ENCODE peak calls at places on chromosomes 1 and 21, in eight cellular contexts. G is nephron progenitor cell; I is transverse colon; L is cardiac muscle cell; Q is GM23338; T is C1 segment of cervical spinal cord; V is stimulated activated CD4-positive, alpha-beta T cell treated with anti-CD3 and anti-CD28 coated beads, Interleukin-4, amount 100 ng/mL, for 24 hours; J is fibroblast of lung. N is an unnamed sample.

GRCh38 chr21:33383056-33383888 is 19.9 kb upstream of the IFNGR2 start:
- DNase-seq in T (no peak), I (peak; percentile 81), Q (peak; percentile 20), L (peak; percentile 6), J (peak; percentile 83), V (peak; percentile 80), G (no peak), N (peak; percentile 79)

GRCh38 chr1:54904476-54905048 is 17.6 kb upstream of the DHCR24 start:
- DNase-seq in I (no peak), V (no peak), L (peak; percentile 15), J (peak; percentile 89), T (no peak), Q (no peak), G (no peak), N (peak; percentile 51)

GRCh38 chr1:42479621-42480020 is 16.5 kb downstream of the CCDC30 start:
- DNase-seq in L (no peak), Q (peak; percentile 89), I (no peak), V (no peak), J (peak; percentile 30), G (peak; percentile 3), T (no peak), N (peak; percentile 8)

GRCh38 chr1:9350011-9350907 is 57.6 kb downstream of the SPSB1 start:
- DNase-seq in J (peak; percentile 64), Q (no peak), G (no peak), V (no peak), T (no peak), I (no peak), L (no peak), N (peak; percentile 41)

GRCh38 chr1:66330711-66331110 is 203.2 kb upstream of the SGIP1 start:
- DNase-seq in V (no peak), G (no peak), T (no peak), I (no peak), L (no peak), J (peak; percentile 80), Q (no peak), N (peak; percentile 56)

GRCh38 chr1:153957744-153958110 is 685 bp downstream of the CRTC2 start:
- DNase-seq in J (peak; percentile 36), V (peak; percentile 49), G (no peak), Q (peak; percentile 63), I (peak; percentile 46), T (no peak), L (no peak), N (no peak)

GRCh38 chr1:2102753-2103152 is 52.5 kb downstream of the PRKCZ start:
- DNase-seq in V (no peak), L (no peak), G (no peak), J (no peak), T (no peak), Q (no peak), I (no peak), N (no peak)

GRCh38 chr1:243233908-243234307 is 21.2 kb downstream of the CEP170 start:
- DNase-seq in G (no peak), L (no peak), V (no peak), T (no peak), Q (no peak), J (peak; percentile 89), I (no peak), N (peak; percentile 64)

GRCh38 chr1:167720965-167721616 is 691 bp upstream of the MPZL1 start:
- DNase-seq in V (no peak), J (peak; percentile 63), I (peak; percentile 58), G (no peak), T (peak; percentile 19), L (peak; percentile 41), Q (no peak), N (peak; percentile 63)

GRCh38 chr1:163372576-163372975 is 50.8 kb downstream of the NUF2 start:
- DNase-seq in Q (no peak), I (no peak), J (no peak), L (no peak), G (no peak), T (no peak), V (no peak), N (no peak)

GRCh38 chr1:94383966-94384408 is 34.2 kb upstream of the ABCD3 start:
- DNase-seq in Q (no peak), T (no peak), J (peak; percentile 71), L (no peak), I (peak; percentile 30), V (no peak), G (no peak), N (peak; percentile 78)

GRCh38 chr21:43832648-43833047 is 32.4 kb upstream of the AGPAT3 start:
- DNase-seq in V (no peak), G (no peak), I (no peak), L (no peak), Q (no peak), J (no peak), T (no peak), N (no peak)

GRCh38 chr1:219460561-219461511 is 152.1 kb downstream of the ZC3H11B start:
- DNase-seq in T (no peak), G (no peak), V (no peak), L (no peak), Q (no peak), I (no peak), J (peak; percentile 27), N (no peak)

GRCh38 chr1:25031966-25032667 is 102.0 kb upstream of the RUNX3 start:
- DNase-seq in I (peak; percentile 62), T (no peak), Q (no peak), L (peak; percentile 34), G (no peak), V (peak; percentile 58), J (peak; percentile 74), N (peak; percentile 77)

GRCh38 chr1:23370270-23370743 is 671 bp upstream of the ZNF436 start:
- DNase-seq in V (no peak), I (no peak), Q (no peak), L (no peak), G (no peak), T (no peak), J (peak; percentile 63), N (no peak)

GRCh38 chr1:10911274-10912166 is 100.9 kb upstream of the TARDBP start:
- DNase-seq in I (no peak), Q (no peak), T (no peak), G (no peak), J (no peak), V (no peak), L (no peak), N (no peak)

GRCh38 chr1:214396319-214396718 is 115.4 kb downstream of the SMYD2 start:
- DNase-seq in T (no peak), J (peak; percentile 85), V (no peak), I (no peak), Q (no peak), G (no peak), L (no peak), N (no peak)

GRCh38 chr21:37087188-37087587 is 14.1 kb downstream of the TTC3 start:
- DNase-seq in L (peak; percentile 5), I (no peak), T (no peak), V (no peak), Q (peak; percentile 15), G (no peak), J (peak; percentile 71), N (peak; percentile 77)

GRCh38 chr1:19028110-19028509 is 71.6 kb upstream of the IFFO2 start:
- DNase-seq in J (no peak), G (no peak), L (no peak), T (no peak), I (no peak), Q (peak; percentile 58), V (no peak), N (no peak)

GRCh38 chr1:236907205-236907604 is 97.0 kb downstream of the MT1HL1 start:
- DNase-seq in I (no peak), V (no peak), T (no peak), J (no peak), Q (no peak), L (no peak), G (no peak), N (no peak)

GRCh38 chr1:32112800-32113375 is 5.0 kb downstream of the KPNA6 start:
- DNase-seq in G (no peak), T (no peak), V (no peak), Q (no peak), I (no peak), L (no peak), J (no peak), N (no peak)

GRCh38 chr1:242854466-242854865 is 330.0 kb upstream of the PLD5 start:
- DNase-seq in T (no peak), G (no peak), V (no peak), L (no peak), Q (no peak), J (no peak), I (no peak), N (no peak)

GRCh38 chr1:82108843-82109242 is 308.1 kb downstream of the ADGRL2 start:
- DNase-seq in J (no peak), L (no peak), T (no peak), V (no peak), I (no peak), Q (no peak), G (no peak), N (no peak)

GRCh38 chr1:8825985-8826481 is 8.6 kb upstream of the RERE start:
- DNase-seq in V (no peak), L (no peak), I (no peak), J (peak; percentile 91), Q (no peak), T (no peak), G (no peak), N (peak; percentile 59)

GRCh38 chr1:81998165-81998564 is 197.4 kb downstream of the ADGRL2 start:
- DNase-seq in I (no peak), Q (no peak), V (no peak), T (no peak), L (no peak), G (no peak), J (peak; percentile 1), N (peak; percentile 7)

GRCh38 chr21:38729745-38730401 is 75.9 kb upstream of the ETS2 start:
- DNase-seq in V (no peak), I (no peak), G (no peak), J (peak; percentile 80), L (no peak), T (no peak), Q (no peak), N (no peak)

GRCh38 chr1:154329551-154330131 is 4.3 kb downstream of the ATP8B2 start:
- DNase-seq in V (peak; percentile 51), G (no peak), T (no peak), L (no peak), Q (peak; percentile 28), I (no peak), J (no peak), N (no peak)

GRCh38 chr1:33267468-33268205 is 11.3 kb downstream of the ZNF362 start:
- DNase-seq in Q (no peak), J (no peak), L (no peak), V (no peak), G (no peak), I (no peak), T (no peak), N (no peak)

GRCh38 chr1:90246069-90246468 is 251.2 kb downstream of the ZNF326 start:
- DNase-seq in L (no peak), Q (no peak), T (no peak), G (no peak), V (no peak), I (no peak), J (no peak), N (no peak)

GRCh38 chr1:63813829-63814277 is 40.0 kb downstream of the ROR1 start:
- DNase-seq in L (no peak), I (no peak), T (no peak), Q (no peak), V (no peak), G (no peak), J (peak; percentile 80), N (peak; percentile 85)

GRCh38 chr1:161115132-161115711 is 2.6 kb downstream of the PFDN2 start:
- DNase-seq in I (no peak), T (no peak), Q (no peak), L (no peak), V (peak; percentile 46), J (peak; percentile 96), G (no peak), N (peak; percentile 92)

GRCh38 chr21:32712043-32712442 is 15.8 kb downstream of the SYNJ1 start:
- DNase-seq in V (peak; percentile 14), I (peak; percentile 20), Q (no peak), G (no peak), T (no peak), L (no peak), J (peak; percentile 15), N (no peak)

GRCh38 chr1:179105393-179105792 is 23.5 kb downstream of the TOR3A start:
- DNase-seq in L (peak; percentile 44), T (no peak), G (no peak), V (no peak), I (no peak), J (peak; percentile 17), Q (peak; percentile 89), N (no peak)

GRCh38 chr21:42201615-42202161 is 17.3 kb upstream of the ABCG1 start:
- DNase-seq in G (no peak), V (no peak), L (no peak), Q (no peak), J (no peak), T (no peak), I (no peak), N (no peak)

N was measured in fibroblast of pulmonary artery.